ENCODE peak calls at places on chromosomes 5 and 9, in six cellular contexts. J is neuronal stem cell, C is H9, D is IMR-90, B is H1, R is trophoblast cell. O is an unnamed sample.

GRCh38 chr5:41519801-41520200 is 9.4 kb upstream of the PLCXD3 start:
- DNase-seq in C (no peak), J (no peak), D (no peak), B (no peak), R (peak), O (no peak)

GRCh38 chr5:54387659-54388232 is 67.8 kb upstream of the HSPB3 start:
- DNase-seq in C (no peak), D (peak), J (no peak), B (no peak), R (no peak), O (peak)

GRCh38 chr5:67149933-67150523 is 46.6 kb downstream of the CD180 start:
- DNase-seq in C (no peak), J (no peak), B (no peak), R (peak), D (peak), O (peak)

GRCh38 chr5:110179291-110179690 is 489.6 kb downstream of the MAN2A1 start:
- DNase-seq in B (no peak), D (no peak), C (no peak), R (no peak), J (peak), O (no peak)

GRCh38 chr5:160421625-160422258 is at the start of gene PTTG1:
- DNase-seq in D (peak), R (peak), B (peak), C (peak), J (peak), O (peak)

GRCh38 chr9:78032599-78033457 is 1.2 kb upstream of the GNAQ start:
- DNase-seq in B (no peak), R (no peak), J (no peak), C (no peak), D (no peak), O (no peak)

GRCh38 chr5:174520420-174521396 is 203.7 kb upstream of the MSX2 start:
- DNase-seq in R (peak), B (peak), C (peak), D (peak), J (peak), O (no peak)

GRCh38 chr5:137735531-137736284 is at the start of gene KLHL3:
- DNase-seq in B (peak), D (peak), C (peak), R (no peak), J (peak), O (peak)

GRCh38 chr5:453725-454481 is 10.9 kb downstream of the EXOC3 start:
- DNase-seq in C (peak), R (no peak), B (no peak), J (no peak), D (no peak), O (no peak)

GRCh38 chr5:9624196-9624947 is 5.8 kb downstream of the TAS2R1 start:
- DNase-seq in J (no peak), R (peak), D (peak), B (no peak), C (no peak), O (peak)

GRCh38 chr9:5939530-5939929 is 48.8 kb downstream of the MLANA start:
- DNase-seq in D (no peak), B (no peak), C (no peak), J (no peak), R (no peak), O (no peak)

GRCh38 chr5:10439692-10440091 is 2.0 kb upstream of the ROPN1L start:
- DNase-seq in J (no peak), C (no peak), B (no peak), R (no peak), D (no peak), O (no peak)

DNA sequence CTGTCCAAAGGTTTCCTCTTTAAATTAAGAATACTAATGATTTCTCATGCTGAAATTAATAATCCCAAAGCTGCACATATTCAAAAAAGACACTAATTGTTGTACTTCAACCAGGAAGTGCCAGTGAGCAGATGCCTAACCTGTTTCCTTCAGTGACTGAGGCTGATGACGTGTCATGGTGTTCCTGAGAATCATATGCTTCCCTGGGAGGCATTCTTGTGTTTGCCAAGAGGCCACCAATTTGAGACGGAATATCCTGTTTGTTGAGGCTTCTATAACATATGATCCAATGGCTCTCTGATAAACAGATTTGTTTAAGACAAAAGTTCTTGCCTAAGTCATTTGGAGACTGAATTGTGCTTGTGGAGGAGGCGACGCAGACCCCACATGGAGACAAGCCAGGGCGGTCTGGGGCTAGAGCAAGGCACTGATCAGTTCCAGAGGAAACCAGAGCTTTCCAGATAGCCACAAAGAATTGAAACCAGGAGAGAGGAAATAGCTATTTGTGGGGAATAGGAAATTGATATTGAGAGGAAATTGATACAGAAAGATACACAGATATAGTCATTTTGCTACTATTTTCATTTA is 66.4 kb upstream of the ZNF608 start:
- DNase-seq in D (no peak), B (no peak), J (no peak), R (no peak), C (no peak), O (no peak)
- H2AFZ ChIP-seq in D (no peak), B (no peak), J (peak), R (no peak), C (no peak), O (no peak)

DNA sequence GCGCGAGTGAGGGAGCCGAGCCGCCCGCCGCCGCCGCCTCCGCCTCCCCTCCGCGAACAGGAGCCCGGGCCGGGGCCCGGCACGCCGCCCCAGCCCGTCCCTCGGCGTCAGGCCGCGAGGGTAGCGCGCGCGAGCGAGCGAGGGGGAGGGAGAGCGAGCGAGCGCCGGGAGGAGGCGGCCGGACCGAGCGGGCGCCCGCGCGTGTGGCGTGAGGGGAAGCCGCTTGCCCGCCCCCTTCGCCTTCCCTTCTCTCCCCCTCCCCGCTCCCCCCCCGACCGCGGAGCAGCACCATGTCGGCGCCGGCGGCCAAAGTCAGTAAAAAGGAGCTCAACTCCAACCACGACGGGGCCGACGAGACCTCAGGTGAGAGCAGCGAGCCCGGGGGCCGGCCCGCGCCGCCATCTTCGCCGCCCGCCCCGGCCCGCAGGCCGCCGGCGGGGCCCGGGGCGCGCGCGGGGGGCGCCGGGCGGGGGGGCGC is 310 bp downstream of the SET start:
- DNase-seq in R (peak), D (no peak), B (no peak), J (no peak), C (peak), O (peak)
- H4K8ac ChIP-seq in R (peak), D (peak), B (peak), J (no peak), C (no peak), O (peak)

GRCh38 chr5:139470821-139471300 is at the start of gene SMIM33:
- DNase-seq in J (no peak), C (no peak), D (no peak), R (no peak), B (no peak), O (no peak)
- H2AFZ ChIP-seq in J (no peak), C (no peak), D (no peak), R (no peak), B (no peak), O (no peak)

GRCh38 chr5:179623906-179624741 is 653 bp upstream of the HNRNPH1 start:
- DNase-seq in C (no peak), R (peak), J (no peak), D (peak), B (no peak), O (peak)
- H4K8ac ChIP-seq in C (peak), R (peak), J (peak), D (peak), B (peak), O (peak)